ENCODE peak calls at places on chromosomes 11 and 22, in four cellular contexts. J, S, M and B are unnamed samples.

GRCh38 chr11:116539211-116539610 is 233.6 kb downstream of the BUD13 start:
- DNase-seq in J (no peak), S (no peak), M (no peak), B (no peak)

GRCh38 chr11:27720277-27720830 is 20.1 kb upstream of the BDNF start:
- DNase-seq in S (no peak), M (no peak), J (no peak), B (no peak)

GRCh38 chr11:57131080-57131790 is 50.5 kb upstream of the LRRC55 start:
- DNase-seq in M (no peak), J (peak; percentile 44), S (no peak), B (no peak)

GRCh38 chr11:103055174-103055890 is 36.6 kb downstream of the DCUN1D5 start:
- DNase-seq in M (no peak), J (no peak), S (no peak), B (peak; percentile 52)

GRCh38 chr22:29621761-29622526 is 18.5 kb downstream of the NF2 start:
- DNase-seq in M (no peak), J (no peak), S (no peak), B (peak; percentile 50)

GRCh38 chr11:130070109-130070828 is 575 bp downstream of the APLP2 start:
- DNase-seq in J (peak; percentile 67), M (peak; percentile 17), S (peak; percentile 24), B (no peak)

GRCh38 chr11:46251954-46252353 is 25.5 kb upstream of the CREB3L1 start:
- DNase-seq in J (no peak), M (no peak), S (no peak), B (no peak)

GRCh38 chr11:7555067-7555699 is 41.4 kb downstream of the PPFIBP2 start:
- DNase-seq in J (no peak), M (no peak), S (no peak), B (no peak)

GRCh38 chr11:20193307-20193706 is 33.0 kb upstream of the DBX1 start:
- DNase-seq in S (no peak), J (no peak), M (no peak), B (no peak)

GRCh38 chr11:10325398-10326079 is 20.7 kb downstream of the ADM start:
- DNase-seq in M (no peak), J (no peak), S (no peak), B (no peak)

GRCh38 chr22:50469377-50470305 is 5.2 kb downstream of the SBF1 start:
- DNase-seq in M (peak; percentile 82), J (peak; percentile 79), S (peak; percentile 93), B (peak; percentile 84)

GRCh38 chr11:1179641-1180040 is 21.9 kb downstream of the MUC5AC start:
- DNase-seq in J (peak; percentile 24), M (no peak), S (no peak), B (no peak)

GRCh38 chr11:119615003-119615878 is 113.8 kb downstream of the NECTIN1 start:
- DNase-seq in M (no peak), J (no peak), S (no peak), B (peak; percentile 85)

GRCh38 chr11:94924074-94925031 is 49.0 kb downstream of the CWC15 start:
- DNase-seq in J (no peak), M (no peak), S (no peak), B (no peak)

GRCh38 chr11:88292156-88292844 is 45.2 kb downstream of the CTSC start:
- DNase-seq in S (no peak), J (no peak), M (no peak), B (peak; percentile 54)

GRCh38 chr11:45771194-45771941 is 33.6 kb upstream of the SLC35C1 start:
- DNase-seq in S (peak; percentile 48), J (peak; percentile 74), M (peak; percentile 65), B (peak; percentile 41)